ENCODE peak calls at places on chromosomes 3 and 15, in ten cellular contexts. A is breast epithelium, D is aorta, X is cardiac muscle cell, I is prostate gland, G is lower lobe of right lung, K is right lobe of liver, Z is right cardiac atrium, B is brain microvascular endothelial cell, Y is adrenal gland. L is an unnamed sample.

GRCh38 chr3:181794036-181794790 is 82.5 kb downstream of the SOX2 start:
- DNase-seq in K (no peak), Z (no peak), D (no peak), X (no peak), I (no peak), G (no peak), A (no peak), Y (no peak), B (no peak), L (no peak)

GRCh38 chr3:7545334-7545733 is 684.4 kb downstream of the GRM7 start:
- DNase-seq in G (no peak), K (no peak), I (no peak), Y (no peak), X (peak; percentile 39), D (no peak), B (no peak), Z (no peak), A (no peak), L (no peak)

GRCh38 chr15:48794697-48795134 is 16.2 kb downstream of the CEP152 start:
- DNase-seq in Y (no peak), Z (no peak), K (no peak), B (no peak), I (no peak), G (no peak), A (no peak), D (no peak), X (peak; percentile 47), L (no peak)

GRCh38 chr15:55289573-55290360 is at the start of gene RAB27A:
- DNase-seq in Z (peak; percentile 85), B (no peak), Y (peak; percentile 87), D (peak; percentile 92), K (peak; percentile 92), G (peak; percentile 87), I (peak; percentile 73), A (peak; percentile 57), X (peak; percentile 88), L (peak; percentile 75)

GRCh38 chr3:185688808-185689207 is 102.7 kb downstream of the SENP2 start:
- DNase-seq in I (no peak), A (peak; percentile 29), Y (peak; percentile 80), D (no peak), B (peak; percentile 99), K (no peak), G (no peak), X (peak; percentile 94), Z (no peak), L (no peak)

GRCh38 chr3:47527952-47528718 is 14.6 kb upstream of the ELP6 start:
- DNase-seq in X (no peak), D (no peak), A (no peak), Y (no peak), I (no peak), G (no peak), B (no peak), Z (no peak), K (no peak), L (no peak)

GRCh38 chr15:26772588-26773484 is at the start of gene GABRB3:
- DNase-seq in B (no peak), Y (peak; percentile 75), A (no peak), G (peak; percentile 55), X (peak; percentile 55), I (peak; percentile 55), Z (peak; percentile 75), D (peak; percentile 84), K (peak; percentile 65), L (no peak)

GRCh38 chr3:124336067-124336656 is 344.2 kb upstream of the ROPN1 start:
- DNase-seq in K (no peak), Z (no peak), X (no peak), I (no peak), Y (no peak), G (no peak), A (no peak), D (no peak), B (no peak), L (no peak)

GRCh38 chr3:174329321-174329720 is 529.8 kb upstream of the NAALADL2 start:
- DNase-seq in X (peak; percentile 55), A (no peak), I (no peak), D (no peak), Y (no peak), B (peak; percentile 51), G (no peak), K (no peak), Z (no peak), L (no peak)

GRCh38 chr15:67032608-67033007 is 32.8 kb upstream of the SMAD3 start:
- DNase-seq in D (peak; percentile 16), I (no peak), B (no peak), K (no peak), G (no peak), Z (no peak), Y (no peak), X (no peak), A (no peak), L (no peak)

GRCh38 chr15:67035886-67036285 is 29.5 kb upstream of the SMAD3 start:
- DNase-seq in Y (no peak), B (no peak), K (no peak), Z (no peak), A (no peak), D (peak; percentile 38), G (no peak), I (no peak), X (no peak), L (peak; percentile 40)

GRCh38 chr15:67031321-67031720 is 34.1 kb upstream of the SMAD3 start:
- DNase-seq in G (no peak), X (no peak), K (no peak), I (no peak), B (no peak), A (no peak), Y (no peak), D (no peak), Z (no peak), L (no peak)

GRCh38 chr15:67033012-67033411 is 32.4 kb upstream of the SMAD3 start:
- DNase-seq in D (peak; percentile 59), A (no peak), I (no peak), Y (no peak), X (no peak), G (no peak), B (no peak), Z (no peak), K (no peak), L (no peak)

DNA sequence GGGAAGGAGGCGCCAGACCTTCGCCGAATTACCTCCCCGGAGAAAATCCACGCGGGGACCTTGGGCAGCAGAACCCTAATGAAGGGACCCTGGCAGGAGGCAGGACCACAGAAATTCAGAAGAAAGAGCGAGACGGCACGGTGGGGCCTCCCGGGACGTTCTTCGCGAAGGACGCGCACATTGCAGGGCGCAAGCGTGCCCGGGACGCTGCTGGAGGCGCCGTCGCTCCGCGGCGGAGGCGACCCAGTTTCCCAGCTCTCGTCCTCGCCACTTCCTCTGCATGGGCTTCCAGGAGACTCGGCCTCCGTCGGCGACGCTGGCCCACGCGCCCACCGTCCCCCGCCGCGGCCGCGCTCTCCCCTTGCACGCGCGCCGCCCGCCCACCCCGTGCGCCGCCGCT is 31.9 kb upstream of the SMAD3 start:
- DNase-seq in G (no peak), D (peak; percentile 80), Y (no peak), I (no peak), X (no peak), B (no peak), Z (no peak), A (no peak), K (no peak), L (no peak)
- H3K27ac ChIP-seq in G (no peak overlapping the region), D (no peak overlapping the region), Y (no peak overlapping the region), I (no peak overlapping the region), X (no peak overlapping the region), B (no peak overlapping the region), Z (no peak overlapping the region), A (no peak overlapping the region), K (no peak overlapping the region), L (no peak overlapping the region)

DNA sequence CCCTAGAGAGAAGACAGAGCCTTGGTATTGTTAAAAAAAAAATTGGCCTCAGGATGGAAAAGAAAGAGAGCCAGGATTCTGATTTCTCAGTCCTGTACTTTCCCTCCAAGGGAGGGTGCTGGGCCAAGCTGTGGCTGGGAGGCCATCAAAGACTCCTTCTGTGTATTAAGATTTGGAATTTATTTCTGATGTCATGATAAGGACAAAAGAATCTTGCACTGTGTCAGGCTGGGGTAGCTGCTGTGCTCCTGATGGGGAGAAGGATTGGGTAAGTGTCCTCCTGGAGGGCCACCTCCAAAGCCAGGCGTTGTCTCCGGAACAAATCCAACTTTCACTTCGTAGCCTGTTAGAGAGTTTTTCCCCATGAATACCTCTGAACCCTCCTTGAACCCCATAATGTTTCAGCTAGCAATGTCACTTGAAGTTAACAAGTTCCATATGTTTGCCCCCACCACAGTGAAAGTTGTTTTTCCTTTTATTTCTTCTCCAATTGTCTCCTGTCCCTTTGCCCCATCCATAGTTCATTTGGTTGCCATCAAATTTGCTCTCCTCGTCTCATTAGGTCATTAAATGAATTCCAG is 30.0 kb downstream of the CLDN11 start:
- DNase-seq in K (no peak), G (no peak), X (no peak), A (peak; percentile 27), Y (no peak), B (no peak), D (no peak), I (no peak), Z (no peak), L (no peak)
- H3K27ac ChIP-seq in K (no peak overlapping the region), G (no peak overlapping the region), X (no peak overlapping the region), A (peak overlapping the region; percentile 73), Y (no peak overlapping the region), B (no peak overlapping the region), D (no peak overlapping the region), I (peak overlapping the region; percentile 37), Z (no peak overlapping the region), L (no peak overlapping the region)

GRCh38 chr15:57405133-57405532 is 28.8 kb downstream of the CGNL1 start:
- DNase-seq in D (no peak), A (no peak), I (no peak), B (no peak), X (no peak), Z (no peak), Y (no peak), G (no peak), K (no peak), L (no peak)

GRCh38 chr15:57401546-57401945 is 25.2 kb downstream of the CGNL1 start:
- DNase-seq in B (no peak), A (no peak), G (no peak), K (no peak), D (no peak), I (no peak), Z (no peak), X (peak; percentile 31), Y (no peak), L (no peak)

GRCh38 chr15:57403532-57403931 is 27.2 kb downstream of the CGNL1 start:
- DNase-seq in Y (no peak), K (no peak), D (no peak), A (no peak), Z (no peak), X (no peak), I (no peak), B (no peak), G (no peak), L (no peak)

GRCh38 chr15:57403946-57404345 is 27.6 kb downstream of the CGNL1 start:
- DNase-seq in D (no peak), A (no peak), Y (no peak), B (no peak), Z (no peak), I (no peak), G (no peak), X (no peak), K (no peak), L (no peak)

GRCh38 chr15:57403007-57403406 is 26.7 kb downstream of the CGNL1 start:
- DNase-seq in X (no peak), Y (no peak), B (no peak), K (no peak), D (no peak), A (no peak), G (no peak), Z (peak; percentile 50), I (no peak), L (no peak)
- H3K27ac ChIP-seq in X (peak overlapping the region; percentile 73), Y (no peak overlapping the region), B (no peak overlapping the region), K (no peak overlapping the region), D (no peak overlapping the region), A (no peak overlapping the region), G (no peak overlapping the region), Z (no peak overlapping the region), I (no peak overlapping the region), L (no peak overlapping the region)

GRCh38 chr3:108004647-108005046 is 86.2 kb downstream of the CD47 start:
- DNase-seq in A (no peak), I (no peak), Y (no peak), Z (no peak), G (peak; percentile 61), D (no peak), B (no peak), K (peak; percentile 49), X (no peak), L (no peak)
- H3K27ac ChIP-seq in A (no peak overlapping the region), I (no peak overlapping the region), Y (no peak overlapping the region), Z (no peak overlapping the region), G (no peak overlapping the region), D (no peak overlapping the region), B (no peak overlapping the region), K (no peak overlapping the region), X (no peak overlapping the region), L (no peak overlapping the region)